ENCODE peak calls at places on chromosomes 16 and 17, in eight cellular contexts. One of them, this sample, is unnamed.

GRCh38 chr16:89923640-89924297 is 627 bp downstream of the TUBB3 start:
- DNase-seq in brain microvascular endothelial cell: no peak
- DNase-seq in tibial artery: no peak
- DNase-seq in fibroblast of lung: no peak
- DNase-seq in AG04450: no peak
- DNase-seq in mucosa of descending colon: no peak
- DNase-seq in colonic mucosa: no peak
- DNase-seq in heart right ventricle: no peak
- DNase-seq in this sample: no peak

GRCh38 chr17:34637548-34638525 is 58.5 kb downstream of the TMEM132E start:
- DNase-seq in AG04450: peak; percentile 18
- DNase-seq in brain microvascular endothelial cell: peak; percentile 25
- DNase-seq in fibroblast of lung: peak; percentile 35
- DNase-seq in colonic mucosa: peak; percentile 82
- DNase-seq in tibial artery: peak; percentile 68
- DNase-seq in mucosa of descending colon: peak; percentile 80
- DNase-seq in heart right ventricle: peak; percentile 73
- DNase-seq in this sample: peak; percentile 58

GRCh38 chr17:73748521-73748920 is 104.3 kb upstream of the SDK2 start:
- DNase-seq in heart right ventricle: no peak
- DNase-seq in brain microvascular endothelial cell: no peak
- DNase-seq in mucosa of descending colon: no peak
- DNase-seq in colonic mucosa: no peak
- DNase-seq in fibroblast of lung: no peak
- DNase-seq in AG04450: no peak
- DNase-seq in tibial artery: no peak
- DNase-seq in this sample: no peak

GRCh38 chr17:38799501-38800236 is at the start of gene PIP4K2B:
- DNase-seq in colonic mucosa: peak; percentile 97
- DNase-seq in fibroblast of lung: peak; percentile 99
- DNase-seq in heart right ventricle: peak; percentile 95
- DNase-seq in brain microvascular endothelial cell: peak; percentile 95
- DNase-seq in AG04450: peak; percentile 97
- DNase-seq in mucosa of descending colon: peak; percentile 95
- DNase-seq in tibial artery: peak; percentile 96
- DNase-seq in this sample: peak; percentile 97

GRCh38 chr16:47299587-47299986 is 155.8 kb upstream of the NETO2 start:
- DNase-seq in AG04450: no peak
- DNase-seq in mucosa of descending colon: peak; percentile 66
- DNase-seq in brain microvascular endothelial cell: no peak
- DNase-seq in colonic mucosa: peak; percentile 79
- DNase-seq in tibial artery: no peak
- DNase-seq in heart right ventricle: no peak
- DNase-seq in fibroblast of lung: no peak
- DNase-seq in this sample: no peak

GRCh38 chr16:24346734-24347133 is 90.6 kb downstream of the CACNG3 start:
- DNase-seq in mucosa of descending colon: no peak
- DNase-seq in heart right ventricle: no peak
- DNase-seq in brain microvascular endothelial cell: no peak
- DNase-seq in fibroblast of lung: no peak
- DNase-seq in colonic mucosa: no peak
- DNase-seq in AG04450: no peak
- DNase-seq in tibial artery: no peak
- DNase-seq in this sample: no peak

GRCh38 chr17:10668771-10669170 is 11.7 kb upstream of the MYH3 start:
- DNase-seq in heart right ventricle: no peak
- DNase-seq in tibial artery: no peak
- DNase-seq in brain microvascular endothelial cell: peak; percentile 9
- DNase-seq in mucosa of descending colon: no peak
- DNase-seq in AG04450: peak; percentile 58
- DNase-seq in colonic mucosa: no peak
- DNase-seq in fibroblast of lung: peak; percentile 82
- DNase-seq in this sample: no peak

GRCh38 chr17:73767696-73768095 is 123.5 kb upstream of the SDK2 start:
- DNase-seq in mucosa of descending colon: no peak
- DNase-seq in tibial artery: no peak
- DNase-seq in colonic mucosa: no peak
- DNase-seq in heart right ventricle: no peak
- DNase-seq in brain microvascular endothelial cell: no peak
- DNase-seq in fibroblast of lung: no peak
- DNase-seq in AG04450: no peak
- DNase-seq in this sample: no peak

GRCh38 chr17:386145-386876 is 33.7 kb upstream of the RPH3AL start:
- DNase-seq in mucosa of descending colon: peak; percentile 93
- DNase-seq in tibial artery: peak; percentile 48
- DNase-seq in colonic mucosa: peak; percentile 89
- DNase-seq in heart right ventricle: peak; percentile 88
- DNase-seq in AG04450: no peak
- DNase-seq in fibroblast of lung: peak; percentile 23
- DNase-seq in brain microvascular endothelial cell: peak; percentile 12
- DNase-seq in this sample: no peak

GRCh38 chr17:58755577-58756245 is at the start of gene PPM1E:
- DNase-seq in colonic mucosa: peak; percentile 19
- DNase-seq in AG04450: no peak
- DNase-seq in heart right ventricle: peak; percentile 34
- DNase-seq in brain microvascular endothelial cell: peak; percentile 38
- DNase-seq in fibroblast of lung: peak; percentile 64
- DNase-seq in tibial artery: peak; percentile 31
- DNase-seq in mucosa of descending colon: peak; percentile 51
- DNase-seq in this sample: peak; percentile 21

GRCh38 chr16:22813946-22814325 is at the start of gene HS3ST2:
- DNase-seq in tibial artery: peak; percentile 36
- DNase-seq in AG04450: no peak
- DNase-seq in fibroblast of lung: peak; percentile 0
- DNase-seq in colonic mucosa: peak; percentile 22
- DNase-seq in brain microvascular endothelial cell: no peak
- DNase-seq in heart right ventricle: peak; percentile 42
- DNase-seq in mucosa of descending colon: peak; percentile 45
- DNase-seq in this sample: peak; percentile 26

GRCh38 chr17:76674600-76674999 is 31.0 kb upstream of the ST6GALNAC1 start:
- DNase-seq in AG04450: no peak
- DNase-seq in mucosa of descending colon: peak; percentile 28
- DNase-seq in tibial artery: no peak
- DNase-seq in colonic mucosa: no peak
- DNase-seq in heart right ventricle: no peak
- DNase-seq in fibroblast of lung: no peak
- DNase-seq in brain microvascular endothelial cell: no peak
- DNase-seq in this sample: no peak

GRCh38 chr17:62720126-62720850 is 87.8 kb downstream of the MARCHF10 start:
- DNase-seq in mucosa of descending colon: no peak
- DNase-seq in colonic mucosa: no peak
- DNase-seq in tibial artery: no peak
- DNase-seq in brain microvascular endothelial cell: no peak
- DNase-seq in AG04450: no peak
- DNase-seq in fibroblast of lung: peak; percentile 42
- DNase-seq in heart right ventricle: no peak
- DNase-seq in this sample: no peak

GRCh38 chr17:60525347-60525623 is 757 bp downstream of the APPBP2 start:
- DNase-seq in mucosa of descending colon: no peak
- DNase-seq in AG04450: no peak
- DNase-seq in heart right ventricle: no peak
- DNase-seq in tibial artery: no peak
- DNase-seq in fibroblast of lung: peak; percentile 28
- DNase-seq in colonic mucosa: peak; percentile 44
- DNase-seq in brain microvascular endothelial cell: no peak
- DNase-seq in this sample: peak; percentile 8

GRCh38 chr17:79777844-79778503 is at the start of gene CBX2:
- DNase-seq in AG04450: no peak
- DNase-seq in fibroblast of lung: peak; percentile 55
- DNase-seq in mucosa of descending colon: peak; percentile 88
- DNase-seq in brain microvascular endothelial cell: peak; percentile 34
- DNase-seq in colonic mucosa: peak; percentile 81
- DNase-seq in tibial artery: no peak
- DNase-seq in heart right ventricle: peak; percentile 88
- DNase-seq in this sample: peak; percentile 36

GRCh38 chr17:79776378-79777165 is 1.4 kb upstream of the CBX2 start:
- DNase-seq in fibroblast of lung: no peak
- DNase-seq in heart right ventricle: no peak
- DNase-seq in mucosa of descending colon: no peak
- DNase-seq in colonic mucosa: no peak
- DNase-seq in AG04450: no peak
- DNase-seq in brain microvascular endothelial cell: no peak
- DNase-seq in tibial artery: no peak
- DNase-seq in this sample: no peak

GRCh38 chr17:79775635-79776034 is 2.3 kb upstream of the CBX2 start:
- DNase-seq in mucosa of descending colon: no peak
- DNase-seq in colonic mucosa: no peak
- DNase-seq in fibroblast of lung: no peak
- DNase-seq in brain microvascular endothelial cell: no peak
- DNase-seq in heart right ventricle: no peak
- DNase-seq in AG04450: no peak
- DNase-seq in tibial artery: no peak
- DNase-seq in this sample: no peak

GRCh38 chr17:79778504-79779087 is 648 bp downstream of the CBX2 start:
- DNase-seq in colonic mucosa: peak; percentile 64
- DNase-seq in heart right ventricle: peak; percentile 48
- DNase-seq in fibroblast of lung: no peak
- DNase-seq in AG04450: no peak
- DNase-seq in tibial artery: no peak
- DNase-seq in mucosa of descending colon: no peak
- DNase-seq in brain microvascular endothelial cell: no peak
- DNase-seq in this sample: no peak

GRCh38 chr17:79777166-79777843 is 643 bp upstream of the CBX2 start:
- DNase-seq in colonic mucosa: peak; percentile 71
- DNase-seq in tibial artery: peak; percentile 45
- DNase-seq in AG04450: no peak
- DNase-seq in brain microvascular endothelial cell: peak; percentile 9
- DNase-seq in heart right ventricle: peak; percentile 78
- DNase-seq in fibroblast of lung: peak; percentile 42
- DNase-seq in mucosa of descending colon: peak; percentile 66
- DNase-seq in this sample: peak; percentile 53
- TF ChIP-seq CTCF in colonic mucosa: no peak
- TF ChIP-seq CTCF in tibial artery: no peak
- TF ChIP-seq CTCF in AG04450: peak; percentile 18
- TF ChIP-seq CTCF in brain microvascular endothelial cell: peak; percentile 28
- TF ChIP-seq CTCF in heart right ventricle: peak; percentile 39
- TF ChIP-seq CTCF in fibroblast of lung: peak; percentile 19
- TF ChIP-seq CTCF in mucosa of descending colon: no peak
- TF ChIP-seq CTCF in this sample: no peak

DNA sequence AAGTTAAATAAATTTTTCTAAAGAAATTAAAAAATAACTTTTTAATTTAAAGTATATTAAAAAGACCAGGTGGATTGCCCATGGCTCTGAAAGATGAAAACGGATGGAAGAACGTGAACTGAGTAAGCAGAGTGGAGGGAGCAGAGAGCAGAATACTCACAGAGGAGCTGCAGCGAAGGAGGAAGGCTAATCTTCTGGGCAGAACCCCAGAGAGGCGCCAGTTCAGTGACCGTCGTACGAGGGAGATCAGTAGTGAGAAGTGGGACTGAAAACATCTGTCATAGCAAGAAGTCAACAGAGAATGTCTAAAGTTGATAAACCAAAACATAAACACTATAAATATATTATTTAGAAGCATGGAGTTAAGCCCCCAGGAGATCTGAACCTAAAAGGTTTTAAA is 34.9 kb downstream of the UBE2G1 start:
- DNase-seq in AG04450: no peak
- DNase-seq in fibroblast of lung: no peak
- DNase-seq in brain microvascular endothelial cell: no peak
- DNase-seq in heart right ventricle: no peak
- DNase-seq in mucosa of descending colon: no peak
- DNase-seq in colonic mucosa: no peak
- DNase-seq in tibial artery: no peak
- DNase-seq in this sample: no peak
- H3K4me3 ChIP-seq in AG04450: no peak overlapping the region
- H3K4me3 ChIP-seq in fibroblast of lung: no peak overlapping the region
- H3K4me3 ChIP-seq in brain microvascular endothelial cell: no peak overlapping the region
- H3K4me3 ChIP-seq in heart right ventricle: no peak overlapping the region
- H3K4me3 ChIP-seq in mucosa of descending colon: no peak overlapping the region
- H3K4me3 ChIP-seq in colonic mucosa: no peak overlapping the region
- H3K4me3 ChIP-seq in tibial artery: no peak overlapping the region
- H3K4me3 ChIP-seq in this sample: no peak overlapping the region

GRCh38 chr16:401468-402348 is at the start of gene DECR2:
- DNase-seq in mucosa of descending colon: peak; percentile 99
- DNase-seq in brain microvascular endothelial cell: peak; percentile 89
- DNase-seq in fibroblast of lung: peak; percentile 83
- DNase-seq in tibial artery: peak; percentile 94
- DNase-seq in colonic mucosa: peak; percentile 98
- DNase-seq in AG04450: peak; percentile 56
- DNase-seq in heart right ventricle: peak; percentile 98
- DNase-seq in this sample: peak; percentile 81
- TF ChIP-seq CTCF in mucosa of descending colon: no peak
- TF ChIP-seq CTCF in brain microvascular endothelial cell: peak; percentile 48
- TF ChIP-seq CTCF in fibroblast of lung: peak; percentile 31
- TF ChIP-seq CTCF in tibial artery: peak; percentile 41
- TF ChIP-seq CTCF in colonic mucosa: no peak
- TF ChIP-seq CTCF in AG04450: peak; percentile 35
- TF ChIP-seq CTCF in heart right ventricle: peak; percentile 63
- TF ChIP-seq CTCF in this sample: no peak

GRCh38 chr16:86818701-86819522 is 240.6 kb downstream of the FOXL1 start:
- DNase-seq in mucosa of descending colon: no peak
- DNase-seq in AG04450: no peak
- DNase-seq in heart right ventricle: no peak
- DNase-seq in colonic mucosa: no peak
- DNase-seq in tibial artery: no peak
- DNase-seq in brain microvascular endothelial cell: no peak
- DNase-seq in fibroblast of lung: no peak
- DNase-seq in this sample: no peak
- H3K4me3 ChIP-seq in mucosa of descending colon: no peak overlapping the region
- H3K4me3 ChIP-seq in AG04450: no peak overlapping the region
- H3K4me3 ChIP-seq in heart right ventricle: no peak overlapping the region
- H3K4me3 ChIP-seq in colonic mucosa: no peak overlapping the region
- H3K4me3 ChIP-seq in tibial artery: peak overlapping the region; percentile 11
- H3K4me3 ChIP-seq in brain microvascular endothelial cell: no peak overlapping the region
- H3K4me3 ChIP-seq in fibroblast of lung: no peak overlapping the region
- H3K4me3 ChIP-seq in this sample: no peak overlapping the region

GRCh38 chr17:17741346-17742023 is 60.2 kb downstream of the RAI1 start:
- DNase-seq in colonic mucosa: no peak
- DNase-seq in mucosa of descending colon: no peak
- DNase-seq in brain microvascular endothelial cell: no peak
- DNase-seq in heart right ventricle: no peak
- DNase-seq in tibial artery: no peak
- DNase-seq in AG04450: no peak
- DNase-seq in fibroblast of lung: peak; percentile 56
- DNase-seq in this sample: no peak
- TF ChIP-seq CTCF in colonic mucosa: no peak
- TF ChIP-seq CTCF in mucosa of descending colon: no peak
- TF ChIP-seq CTCF in brain microvascular endothelial cell: peak; percentile 49
- TF ChIP-seq CTCF in heart right ventricle: peak; percentile 10
- TF ChIP-seq CTCF in tibial artery: no peak
- TF ChIP-seq CTCF in AG04450: peak; percentile 30
- TF ChIP-seq CTCF in fibroblast of lung: peak; percentile 22
- TF ChIP-seq CTCF in this sample: peak; percentile 7

DNA sequence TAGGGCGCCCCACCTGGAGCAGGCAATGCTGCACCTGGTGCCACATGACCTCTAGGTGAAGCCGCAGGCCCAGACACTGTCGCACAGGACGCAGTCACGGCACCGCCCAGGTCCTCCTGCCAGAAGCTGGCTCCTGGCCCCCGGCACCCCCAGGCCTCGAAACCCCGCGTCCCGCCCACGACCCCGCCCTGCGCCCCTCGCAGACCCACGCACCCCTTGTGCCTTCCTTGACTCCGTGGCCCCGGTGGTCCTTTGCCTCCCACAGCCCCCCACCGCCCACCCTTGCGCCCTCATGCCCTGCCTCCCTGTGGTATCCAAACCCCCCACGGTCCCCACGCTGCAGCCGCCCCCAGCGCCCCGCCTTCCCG is 6.3 kb upstream of the C1QTNF8 start:
- DNase-seq in fibroblast of lung: no peak
- DNase-seq in AG04450: no peak
- DNase-seq in brain microvascular endothelial cell: no peak
- DNase-seq in heart right ventricle: no peak
- DNase-seq in colonic mucosa: no peak
- DNase-seq in tibial artery: no peak
- DNase-seq in mucosa of descending colon: no peak
- DNase-seq in this sample: no peak
- H3K4me3 ChIP-seq in fibroblast of lung: no peak overlapping the region
- H3K4me3 ChIP-seq in AG04450: no peak overlapping the region
- H3K4me3 ChIP-seq in brain microvascular endothelial cell: no peak overlapping the region
- H3K4me3 ChIP-seq in heart right ventricle: no peak overlapping the region
- H3K4me3 ChIP-seq in colonic mucosa: no peak overlapping the region
- H3K4me3 ChIP-seq in tibial artery: no peak overlapping the region
- H3K4me3 ChIP-seq in mucosa of descending colon: no peak overlapping the region
- H3K4me3 ChIP-seq in this sample: no peak overlapping the region